ENCODE peak calls at places on chromosomes 5 and 9, in six cellular contexts. H, Q, I, B, Y and U are unnamed samples.

GRCh38 chr9:32382582-32383320 is 1.7 kb upstream of the ACO1 start:
- DNase-seq in Y (no peak), Q (no peak), H (no peak), I (no peak), B (no peak), U (no peak)

GRCh38 chr5:172556971-172557461 is 84.0 kb upstream of the NEURL1B start:
- DNase-seq in I (no peak), Q (no peak), B (no peak), Y (no peak), H (peak), U (no peak)

GRCh38 chr9:109329274-109330258 is 8.7 kb upstream of the EPB41L4B start:
- DNase-seq in Y (peak), H (peak), I (peak), B (peak), Q (peak), U (no peak)

GRCh38 chr9:70407081-70407503 is 7.4 kb downstream of the KLF9 start:
- DNase-seq in I (no peak), H (no peak), B (no peak), Y (no peak), Q (peak), U (no peak)

GRCh38 chr5:14060218-14060617 is 82.9 kb upstream of the TRIO start:
- DNase-seq in Q (no peak), Y (no peak), I (no peak), H (no peak), B (no peak), U (no peak)

GRCh38 chr5:157362982-157363381 is 97.0 kb upstream of the NIPAL4 start:
- DNase-seq in H (no peak), B (no peak), I (no peak), Y (no peak), Q (no peak), U (no peak)

GRCh38 chr9:137231313-137232039 is 775 bp downstream of the SLC34A3 start:
- DNase-seq in H (no peak), Y (no peak), B (no peak), I (no peak), Q (no peak), U (no peak)

GRCh38 chr9:110340306-110340705 is 2.6 kb upstream of the TXNDC8 start:
- DNase-seq in B (no peak), Q (peak), I (no peak), H (no peak), Y (no peak), U (no peak)

GRCh38 chr9:98227883-98228282 is 27.6 kb downstream of the TBC1D2 start:
- DNase-seq in Y (no peak), H (no peak), Q (no peak), B (no peak), I (no peak), U (peak)

GRCh38 chr5:33440482-33441240 is at the start of gene TARS1:
- DNase-seq in I (peak), H (peak), Y (peak), B (peak), Q (peak), U (peak)

GRCh38 chr5:66958984-66959641 is 237.5 kb downstream of the CD180 start:
- DNase-seq in H (peak), B (no peak), Y (peak), I (peak), Q (peak), U (no peak)

GRCh38 chr5:38297830-38298608 is 39.7 kb downstream of the EGFLAM start:
- DNase-seq in I (no peak), Q (no peak), H (no peak), B (no peak), Y (no peak), U (no peak)

GRCh38 chr9:108634164-108634563 is 221.6 kb downstream of the ACTL7B start:
- DNase-seq in I (no peak), Y (no peak), H (peak), Q (peak), B (peak), U (no peak)

GRCh38 chr5:128559300-128560297 is 21.6 kb upstream of the FBN2 start:
- DNase-seq in I (no peak), H (no peak), Q (peak), Y (no peak), B (no peak), U (no peak)

GRCh38 chr5:91293131-91293530 is 90.0 kb downstream of the ARRDC3 start:
- DNase-seq in Q (no peak), H (no peak), B (no peak), I (no peak), Y (no peak), U (no peak)

GRCh38 chr9:136558373-136558772 is 12.5 kb upstream of the NOTCH1 start:
- DNase-seq in Q (no peak), H (no peak), I (no peak), B (no peak), Y (no peak), U (no peak)

DNA sequence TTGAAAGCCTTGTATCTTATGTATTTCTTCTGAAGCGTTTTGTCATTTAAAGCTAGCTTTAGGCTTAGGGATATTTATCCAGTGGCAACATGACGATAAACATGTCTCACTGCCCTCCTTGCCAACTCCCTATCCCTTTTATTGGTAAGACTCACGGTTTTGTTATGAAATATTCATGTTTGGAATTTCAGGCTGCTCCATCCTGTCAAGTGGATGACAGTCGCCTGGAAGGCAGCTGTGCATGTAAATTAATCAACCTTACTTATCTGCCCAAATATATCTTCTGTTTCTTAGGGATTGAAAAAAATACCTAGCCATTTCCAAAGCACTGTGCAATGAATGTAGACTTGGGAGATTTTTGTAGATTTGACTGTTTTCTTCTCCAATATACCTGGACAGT is 889.2 kb upstream of the SEMA6A start:
- DNase-seq in H (no peak), B (no peak), I (no peak), Q (no peak), Y (no peak), U (no peak)
- H3K27ac ChIP-seq in H (no peak), B (no peak), I (no peak), Q (no peak), Y (no peak), U (no peak)

GRCh38 chr5:73446631-73447233 is 1.8 kb downstream of the FOXD1 start:
- DNase-seq in B (no peak), Q (peak), H (no peak), Y (no peak), I (no peak), U (no peak)
- H3K4me3 ChIP-seq in B (peak), Q (peak), H (no peak), Y (peak), I (peak), U (peak)

GRCh38 chr5:132754947-132755346 is 7.7 kb downstream of the CCNI2 start:
- DNase-seq in H (no peak), I (no peak), Q (peak), Y (no peak), B (no peak), U (no peak)
- TF ChIP-seq CTCF in H (no peak), I (no peak), Q (peak), Y (no peak), B (no peak), U (no peak)

GRCh38 chr9:18925880-18926279 is 107.1 kb downstream of the SAXO1 start:
- DNase-seq in Y (no peak), I (no peak), Q (no peak), H (no peak), B (no peak), U (no peak)

GRCh38 chr9:18926513-18926912 is 106.5 kb downstream of the SAXO1 start:
- DNase-seq in H (no peak), Q (no peak), I (no peak), B (no peak), Y (no peak), U (no peak)

GRCh38 chr9:18923671-18924430 is 109.2 kb downstream of the SAXO1 start:
- DNase-seq in H (no peak), Q (no peak), Y (no peak), B (no peak), I (no peak), U (no peak)

GRCh38 chr9:18923167-18923566 is 109.8 kb downstream of the SAXO1 start:
- DNase-seq in I (no peak), H (no peak), B (no peak), Y (no peak), Q (no peak), U (no peak)

DNA sequence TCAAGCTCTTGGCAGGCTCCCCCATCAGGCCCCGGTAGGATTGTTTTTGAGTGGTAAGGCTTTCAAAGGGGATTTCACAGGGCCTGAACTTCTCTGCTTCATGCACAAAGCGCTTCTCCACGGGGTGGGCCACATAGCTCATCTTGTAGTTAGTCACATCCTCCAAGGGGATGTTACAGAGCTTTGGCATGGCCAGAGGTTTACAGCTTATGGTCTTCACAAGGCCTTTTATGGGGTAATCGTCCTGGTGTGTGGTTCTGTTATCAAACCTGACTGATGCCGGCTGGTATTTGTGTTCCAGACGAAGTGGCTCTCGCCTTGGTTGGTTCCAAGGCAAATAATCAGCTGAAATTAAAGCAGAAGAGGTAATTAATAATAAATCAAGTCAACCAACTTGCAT is 104.3 kb downstream of the SAXO1 start:
- DNase-seq in B (no peak), I (no peak), H (no peak), Q (no peak), Y (no peak), U (no peak)
- H3K27ac ChIP-seq in B (no peak), I (no peak), H (no peak), Q (no peak), Y (no peak), U (no peak)

DNA sequence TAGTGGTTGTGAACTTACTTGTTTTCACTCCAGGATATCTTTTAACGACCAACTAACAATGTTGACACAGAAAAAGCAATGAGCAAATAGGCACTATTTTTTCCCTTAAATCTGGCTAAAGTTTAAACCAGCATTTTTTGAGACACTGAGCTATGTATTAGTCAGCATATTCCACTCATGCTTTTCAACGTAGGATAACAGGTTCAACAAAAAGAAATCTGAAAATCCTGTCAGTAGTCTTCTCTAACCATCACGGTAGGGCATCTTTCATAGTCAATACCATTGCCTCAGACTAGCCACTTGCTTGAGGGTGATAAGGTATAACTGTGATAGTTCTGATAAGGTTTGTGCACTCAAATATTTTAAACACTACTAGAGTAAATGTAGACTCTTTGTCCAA is 1177.3 kb upstream of the NUDT12 start:
- DNase-seq in Q (no peak), I (no peak), H (no peak), B (no peak), Y (no peak), U (no peak)
- H3K4me3 ChIP-seq in Q (no peak), I (no peak), H (no peak), B (no peak), Y (no peak), U (no peak)

DNA sequence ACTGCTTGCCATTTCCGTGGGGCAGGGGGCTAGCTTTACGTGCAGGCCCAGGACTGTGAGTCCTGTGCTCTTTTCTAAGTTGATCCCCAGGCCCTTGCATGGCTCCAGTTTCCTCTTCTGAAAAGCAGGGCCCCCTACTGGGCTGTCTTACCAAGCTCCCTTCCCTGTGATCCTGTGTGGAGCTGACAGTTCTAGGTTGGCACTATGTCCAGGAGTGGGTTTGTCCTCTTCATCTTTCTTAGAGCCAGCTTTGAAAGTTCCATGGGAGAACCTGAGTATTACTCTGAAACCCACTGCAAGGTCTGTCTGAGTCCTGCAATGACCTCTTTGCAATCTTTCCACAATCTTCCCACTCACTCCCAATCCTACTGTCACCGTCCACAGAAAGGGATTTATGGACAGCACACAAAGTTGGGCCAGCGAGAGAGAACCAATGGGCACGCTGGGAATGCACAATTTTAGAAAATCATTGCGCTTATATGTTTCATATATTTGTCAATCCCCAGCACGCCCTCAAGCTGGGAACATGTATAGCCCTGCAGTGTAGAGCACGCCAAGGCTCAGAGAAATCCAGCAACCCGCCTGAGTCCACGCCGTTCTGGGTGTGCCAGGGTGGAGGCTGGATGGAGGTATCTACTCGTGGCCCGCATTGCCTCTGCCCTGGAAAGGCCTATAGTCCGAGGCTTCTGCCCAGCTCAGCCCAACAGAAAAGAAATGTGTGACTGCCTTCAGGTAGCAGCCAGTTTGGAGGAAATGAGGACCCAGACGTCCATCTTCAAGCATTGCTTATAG is 18.0 kb downstream of the S1PR3 start:
- DNase-seq in Y (no peak), Q (no peak), H (no peak), B (no peak), I (peak), U (no peak)
- TF ChIP-seq CTCF in Y (no peak), Q (no peak), H (no peak), B (no peak), I (no peak), U (no peak)

GRCh38 chr9:92763721-92764380 is 782 bp downstream of the BICD2 start:
- DNase-seq in H (no peak), Q (no peak), I (no peak), Y (peak), B (no peak), U (no peak)
- H3K27ac ChIP-seq in H (peak), Q (peak), I (peak), Y (peak), B (peak), U (peak)

DNA sequence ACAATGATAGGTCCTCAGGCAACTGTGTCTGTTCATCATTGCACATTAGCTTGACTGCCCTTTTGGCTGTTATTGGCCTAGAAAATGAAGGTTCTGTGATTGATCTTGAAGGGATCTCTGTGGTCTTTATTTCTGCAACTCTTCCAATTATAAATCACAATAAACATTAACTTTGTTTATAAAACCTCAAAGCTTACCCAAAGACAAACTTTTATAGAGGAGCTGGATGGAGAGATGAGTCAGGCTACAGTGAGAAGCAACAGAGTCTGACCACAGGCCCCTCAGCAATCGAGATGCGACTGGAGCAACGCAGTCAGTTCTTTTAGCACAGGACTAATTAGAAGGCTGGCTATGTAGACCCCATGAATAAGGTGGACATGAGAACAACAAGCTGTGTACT is 5.3 kb downstream of the MACROH2A1 start:
- DNase-seq in B (no peak), Q (no peak), H (no peak), I (no peak), Y (no peak), U (no peak)
- H3K4me3 ChIP-seq in B (no peak), Q (no peak), H (no peak), I (no peak), Y (no peak), U (no peak)